ENCODE peak calls at places on chromosomes 13 and 19, in five cellular contexts. B is left ventricle myocardium superior; T is AG10803; F is substantia nigra; K is activated CD4-positive, CD25-positive, alpha-beta regulatory T cell treated with anti-CD3 and anti-CD28 coated beads, Interleukin-2, amount 50 U/mL, for 16 hours. G is an unnamed sample.

GRCh38 chr13:40172878-40173277 is 493.6 kb downstream of the FOXO1 start:
- DNase-seq in K (no peak), T (no peak), F (no peak), B (no peak), G (no peak)

GRCh38 chr13:24220086-24220703 is 59.7 kb downstream of the SPATA13 start:
- DNase-seq in K (peak), F (no peak), T (peak), B (no peak), G (peak)

GRCh38 chr19:53540091-53540490 is 2.1 kb downstream of the ZNF331 start:
- DNase-seq in F (no peak), K (no peak), B (no peak), T (no peak), G (no peak)

GRCh38 chr19:10717356-10718204 is at the start of gene DNM2:
- DNase-seq in T (peak), B (peak), K (peak), F (peak), G (peak)

GRCh38 chr13:111288276-111288675 is 32.2 kb upstream of the TEX29 start:
- DNase-seq in T (no peak), F (no peak), B (no peak), K (no peak), G (no peak)

GRCh38 chr19:39223703-39224279 is 19.7 kb upstream of the SYCN start:
- DNase-seq in T (peak), F (no peak), B (no peak), K (no peak), G (peak)

GRCh38 chr13:80339841-80340642 is 884 bp downstream of the SPRY2 start:
- DNase-seq in B (peak), T (no peak), K (no peak), F (peak), G (no peak)

GRCh38 chr13:20492036-20492435 is 33.6 kb downstream of the CRYL1 start:
- DNase-seq in K (no peak), F (no peak), T (no peak), B (no peak), G (no peak)

GRCh38 chr19:57656346-57656745 is 12.4 kb upstream of the ZSCAN4 start:
- DNase-seq in F (no peak), K (no peak), B (no peak), T (no peak), G (no peak)

GRCh38 chr13:22108283-22108897 is 437.5 kb downstream of the FGF9 start:
- DNase-seq in B (no peak), K (no peak), F (no peak), T (peak), G (peak)

GRCh38 chr19:5985098-5985783 is 7.3 kb upstream of the RANBP3 start:
- DNase-seq in B (no peak), K (no peak), F (no peak), T (peak), G (no peak)

GRCh38 chr13:43346427-43346826 is 323.0 kb downstream of the DNAJC15 start:
- DNase-seq in F (no peak), T (no peak), B (no peak), K (no peak), G (no peak)

GRCh38 chr13:48902421-48902820 is 73.3 kb upstream of the FNDC3A start:
- DNase-seq in F (no peak), T (peak), K (no peak), B (no peak), G (no peak)

GRCh38 chr19:1189419-1189818 is 15.4 kb upstream of the SBNO2 start:
- DNase-seq in B (no peak), K (no peak), T (no peak), F (no peak), G (no peak)

G was measured in COLO829.